ENCODE peak calls at places on chromosome 2, in nine cellular contexts. I is neural progenitor cell; H is effector memory CD4-positive, alpha-beta T cell; B is astrocyte; T is A549; M is AG10803; Q is cardiac fibroblast; S is heart right ventricle; E is fibroblast of pulmonary artery. L is an unnamed sample.

GRCh38 chr2:6054394-6054732 is 362.2 kb downstream of the SOX11 start:
- DNase-seq in I (no peak), H (no peak), B (no peak), T (no peak), M (no peak), Q (no peak), S (no peak), E (no peak), L (no peak)

GRCh38 chr2:164323978-164324377 is 297.3 kb downstream of the GRB14 start:
- DNase-seq in I (no peak), H (no peak), B (no peak), T (no peak), M (no peak), Q (no peak), S (no peak), E (no peak), L (no peak)

GRCh38 chr2:68169308-68169707 is 11.6 kb downstream of the PNO1 start:
- DNase-seq in I (no peak), H (no peak), B (no peak), T (peak; percentile 22), M (no peak), Q (no peak), S (no peak), E (no peak), L (no peak)

GRCh38 chr2:215003001-215003400 is 135.4 kb downstream of the ABCA12 start:
- DNase-seq in I (peak; percentile 14), H (no peak), B (peak; percentile 21), T (no peak), M (peak; percentile 8), Q (peak; percentile 27), S (no peak), E (peak; percentile 24), L (no peak)

GRCh38 chr2:132400169-132400900 is 16.3 kb upstream of the GPR39 start:
- DNase-seq in I (no peak), H (no peak), B (peak; percentile 95), T (no peak), M (peak; percentile 37), Q (peak; percentile 73), S (no peak), E (peak; percentile 93), L (no peak)

GRCh38 chr2:236908456-236909388 is 177.0 kb upstream of the COPS8 start:
- DNase-seq in I (no peak), H (no peak), B (no peak), T (no peak), M (no peak), Q (no peak), S (no peak), E (no peak), L (peak; percentile 40)

GRCh38 chr2:11856095-11856494 is 109.7 kb downstream of the LPIN1 start:
- DNase-seq in I (no peak), H (no peak), B (no peak), T (no peak), M (no peak), Q (no peak), S (no peak), E (no peak), L (no peak)

GRCh38 chr2:3662239-3662638 is 4.2 kb downstream of the ALLC start:
- DNase-seq in I (no peak), H (no peak), B (no peak), T (no peak), M (no peak), Q (no peak), S (no peak), E (no peak), L (no peak)

GRCh38 chr2:237927986-237928385 is 38.8 kb upstream of the UBE2F start:
- DNase-seq in I (no peak), H (no peak), B (no peak), T (no peak), M (no peak), Q (no peak), S (no peak), E (no peak), L (no peak)

GRCh38 chr2:237934186-237934585 is 32.6 kb upstream of the UBE2F start:
- DNase-seq in I (no peak), H (no peak), B (no peak), T (no peak), M (no peak), Q (no peak), S (no peak), E (no peak), L (no peak)

GRCh38 chr2:237932731-237933131 is 34.1 kb upstream of the UBE2F start:
- DNase-seq in I (no peak), H (no peak), B (peak; percentile 78), T (no peak), M (peak; percentile 92), Q (peak; percentile 62), S (no peak), E (peak; percentile 60), L (no peak)

GRCh38 chr2:237929979-237930378 is 36.8 kb upstream of the UBE2F start:
- DNase-seq in I (no peak), H (no peak), B (no peak), T (no peak), M (no peak), Q (no peak), S (no peak), E (no peak), L (no peak)

DNA sequence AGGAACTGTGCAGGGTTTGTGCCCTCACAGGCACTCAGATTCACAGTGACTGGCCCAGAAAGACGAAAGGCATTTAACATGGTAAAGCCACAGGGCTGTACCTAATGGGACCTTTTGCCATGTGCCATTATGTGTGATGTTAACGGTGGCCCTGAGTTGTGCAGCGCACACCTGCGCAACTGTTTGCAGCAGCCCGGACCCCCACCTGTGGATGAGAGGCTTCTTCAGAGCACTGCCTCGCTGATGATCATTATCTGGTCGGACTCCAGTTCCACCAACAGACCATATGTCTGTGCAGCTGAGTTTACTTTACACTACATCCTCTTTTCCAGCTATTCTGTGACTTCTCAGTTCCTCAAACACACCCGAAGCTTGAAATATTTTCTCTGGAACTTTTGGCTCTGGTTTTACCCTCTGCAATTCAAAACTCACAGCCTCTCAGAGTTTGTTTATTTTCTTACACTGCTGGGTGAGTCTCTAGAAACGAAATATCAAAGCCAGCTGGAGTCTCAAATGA is 35.6 kb upstream of the UBE2F start:
- DNase-seq in I (no peak), H (no peak), B (peak; percentile 45), T (no peak), M (peak; percentile 77), Q (no peak), S (no peak), E (no peak), L (no peak)
- H3K4me3 ChIP-seq in I (no peak overlapping the region), H (no peak overlapping the region), B (no peak overlapping the region), T (no peak overlapping the region), M (no peak overlapping the region), Q (no peak overlapping the region), S (no peak overlapping the region), E (no peak overlapping the region), L (no peak overlapping the region)

GRCh38 chr2:27738349-27739057 is 33.0 kb upstream of the MRPL33 start:
- DNase-seq in I (no peak), H (no peak), B (no peak), T (no peak), M (no peak), Q (no peak), S (no peak), E (no peak), L (no peak)

GRCh38 chr2:27736031-27736889 is 35.3 kb upstream of the MRPL33 start:
- DNase-seq in I (no peak), H (no peak), B (no peak), T (no peak), M (no peak), Q (no peak), S (no peak), E (no peak), L (no peak)

GRCh38 chr2:27739058-27739373 is 32.5 kb upstream of the MRPL33 start:
- DNase-seq in I (no peak), H (no peak), B (no peak), T (no peak), M (no peak), Q (no peak), S (no peak), E (no peak), L (no peak)

GRCh38 chr2:27736890-27737204 is 34.7 kb upstream of the MRPL33 start:
- DNase-seq in I (no peak), H (no peak), B (no peak), T (no peak), M (no peak), Q (no peak), S (no peak), E (no peak), L (no peak)

GRCh38 chr2:27737676-27738348 is 33.7 kb upstream of the MRPL33 start:
- DNase-seq in I (no peak), H (no peak), B (peak; percentile 73), T (no peak), M (peak; percentile 76), Q (peak; percentile 97), S (no peak), E (peak; percentile 98), L (no peak)
- H3K4me3 ChIP-seq in I (no peak overlapping the region), H (no peak overlapping the region), B (no peak overlapping the region), T (no peak overlapping the region), M (no peak overlapping the region), Q (no peak overlapping the region), S (no peak overlapping the region), E (no peak overlapping the region), L (no peak overlapping the region)

GRCh38 chr2:137770161-137770560 is 194.1 kb upstream of the HNMT start:
- DNase-seq in I (peak; percentile 65), H (no peak), B (no peak), T (no peak), M (no peak), Q (no peak), S (no peak), E (no peak), L (no peak)

GRCh38 chr2:137769406-137769805 is 194.9 kb upstream of the HNMT start:
- DNase-seq in I (no peak), H (no peak), B (no peak), T (no peak), M (no peak), Q (no peak), S (no peak), E (no peak), L (no peak)

GRCh38 chr2:137775529-137775928 is 188.7 kb upstream of the HNMT start:
- DNase-seq in I (no peak), H (no peak), B (no peak), T (no peak), M (no peak), Q (no peak), S (no peak), E (no peak), L (no peak)

GRCh38 chr2:137772451-137772850 is 191.8 kb upstream of the HNMT start:
- DNase-seq in I (no peak), H (no peak), B (no peak), T (no peak), M (no peak), Q (no peak), S (no peak), E (no peak), L (no peak)

GRCh38 chr2:137771064-137771463 is 193.2 kb upstream of the HNMT start:
- DNase-seq in I (no peak), H (no peak), B (no peak), T (no peak), M (no peak), Q (no peak), S (no peak), E (no peak), L (no peak)
- H3K4me3 ChIP-seq in I (no peak overlapping the region), H (no peak overlapping the region), B (no peak overlapping the region), T (no peak overlapping the region), M (no peak overlapping the region), Q (no peak overlapping the region), S (no peak overlapping the region), E (no peak overlapping the region), L (no peak overlapping the region)

DNA sequence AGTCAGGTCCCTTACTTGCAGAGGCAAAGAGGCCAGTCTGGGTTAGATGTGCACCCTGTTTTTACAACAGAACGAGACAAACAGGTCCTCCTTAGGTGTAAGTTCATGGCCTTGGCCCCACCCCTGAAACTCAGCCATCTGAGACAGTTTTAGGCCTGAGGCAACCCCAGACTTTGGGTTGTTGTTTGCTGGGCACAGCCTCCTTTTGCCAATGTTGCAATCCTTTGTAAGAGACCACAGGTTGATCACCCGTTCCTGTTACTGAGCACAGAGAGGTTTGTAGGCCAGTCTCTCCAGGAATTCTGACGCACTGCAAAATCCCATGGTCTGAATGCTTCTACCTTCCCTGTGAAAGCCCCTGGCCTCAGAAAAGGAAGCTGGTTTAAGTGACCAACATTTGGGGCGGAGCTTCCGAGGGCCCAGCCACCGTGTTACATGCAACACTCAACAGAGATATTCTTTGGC is 15.5 kb upstream of the IL1RN start:
- DNase-seq in I (no peak), H (no peak), B (no peak), T (no peak), M (no peak), Q (no peak), S (no peak), E (no peak), L (peak; percentile 67)
- H3K4me3 ChIP-seq in I (no peak overlapping the region), H (no peak overlapping the region), B (no peak overlapping the region), T (no peak overlapping the region), M (no peak overlapping the region), Q (no peak overlapping the region), S (no peak overlapping the region), E (no peak overlapping the region), L (no peak overlapping the region)

L was measured in upper lobe of left lung.